ENCODE peak calls at places on chromosomes 1 and 21, in eight cellular contexts. N is CD8-positive, alpha-beta T cell; U is cardiac muscle cell; O is uterus; J is upper lobe of right lung; X is breast epithelium; T is HCT116; Y is PC-3. E is an unnamed sample.
A peak's percentile ranks its signal among the peaks of the same experiment; 100 is the strongest.

GRCh38 chr1:39970274-39970673 is 15.3 kb downstream of the MFSD2A start:
- DNase-seq in N (no peak), U (no peak), O (no peak), J (no peak), X (no peak), T (no peak), Y (no peak), E (no peak)

GRCh38 chr21:40809673-40810072 is 37.3 kb downstream of the DSCAM start:
- DNase-seq in N (no peak), U (no peak), O (no peak), J (no peak), X (no peak), T (no peak), Y (no peak), E (no peak)

GRCh38 chr1:204583909-204584632 is 67.9 kb downstream of the MDM4 start:
- DNase-seq in N (no peak), U (no peak), O (no peak), J (no peak), X (peak; percentile 69), T (no peak), Y (peak; percentile 37), E (no peak)

GRCh38 chr1:33045246-33045645 is 8.6 kb upstream of the AK2 start:
- DNase-seq in N (no peak), U (peak; percentile 34), O (no peak), J (no peak), X (no peak), T (no peak), Y (no peak), E (no peak)

GRCh38 chr1:77424236-77424635 is 142.4 kb downstream of the AK5 start:
- DNase-seq in N (no peak), U (peak; percentile 47), O (no peak), J (no peak), X (no peak), T (no peak), Y (peak; percentile 47), E (no peak)

GRCh38 chr1:151267760-151268159 is 13.2 kb downstream of the PSMD4 start:
- DNase-seq in N (no peak), U (no peak), O (no peak), J (no peak), X (no peak), T (no peak), Y (no peak), E (no peak)

GRCh38 chr1:86104606-86105532 is 51.7 kb downstream of the COL24A1 start:
- DNase-seq in N (no peak), U (no peak), O (no peak), J (no peak), X (no peak), T (no peak), Y (peak; percentile 69), E (no peak)

GRCh38 chr1:111598534-111598933 is 21.1 kb upstream of the RAP1A start:
- DNase-seq in N (no peak), U (no peak), O (no peak), J (no peak), X (no peak), T (no peak), Y (no peak), E (no peak)

GRCh38 chr1:153734380-153735089 is 6.7 kb downstream of the INTS3 start:
- DNase-seq in N (no peak), U (no peak), O (no peak), J (no peak), X (no peak), T (no peak), Y (no peak), E (no peak)

GRCh38 chr1:14598007-14598497 is 433 bp upstream of the KAZN start:
- DNase-seq in N (no peak), U (no peak), O (no peak), J (no peak), X (no peak), T (no peak), Y (no peak), E (no peak)

GRCh38 chr1:41754540-41754939 is 164.2 kb downstream of the HIVEP3 start:
- DNase-seq in N (no peak), U (no peak), O (no peak), J (no peak), X (no peak), T (no peak), Y (no peak), E (no peak)

GRCh38 chr1:217554849-217555248 is 76.0 kb downstream of the GPATCH2 start:
- DNase-seq in N (no peak), U (no peak), O (no peak), J (no peak), X (no peak), T (no peak), Y (no peak), E (no peak)

GRCh38 chr1:206593351-206593925 is 18.8 kb downstream of the EIF2D start:
- DNase-seq in N (no peak), U (no peak), O (no peak), J (no peak), X (no peak), T (no peak), Y (no peak), E (no peak)
- H3K36me3 ChIP-seq in N (peaks cover 49% of the 10 kb centered on the region), U (peaks cover 52% of the 10 kb centered on the region), O (no peaks in the 10 kb centered on the region), J (peaks cover 93% of the 10 kb centered on the region), X (no peaks in the 10 kb centered on the region), T (peaks cover 23% of the 10 kb centered on the region), Y (peaks cover 68% of the 10 kb centered on the region), E (peaks cover 62% of the 10 kb centered on the region)

GRCh38 chr1:110211503-110212164 is 1.5 kb downstream of the KCNC4 start:
- DNase-seq in N (no peak), U (no peak), O (no peak), J (no peak), X (no peak), T (no peak), Y (no peak), E (no peak)
- H3K4me3 ChIP-seq in N (peak overlapping the region; percentile 65), U (peak overlapping the region; percentile 65), O (peak overlapping the region; percentile 79), J (peak overlapping the region; percentile 75), X (peak overlapping the region; percentile 79), T (peak overlapping the region; percentile 74), Y (peak overlapping the region; percentile 83), E (peak overlapping the region; percentile 72)

DNA sequence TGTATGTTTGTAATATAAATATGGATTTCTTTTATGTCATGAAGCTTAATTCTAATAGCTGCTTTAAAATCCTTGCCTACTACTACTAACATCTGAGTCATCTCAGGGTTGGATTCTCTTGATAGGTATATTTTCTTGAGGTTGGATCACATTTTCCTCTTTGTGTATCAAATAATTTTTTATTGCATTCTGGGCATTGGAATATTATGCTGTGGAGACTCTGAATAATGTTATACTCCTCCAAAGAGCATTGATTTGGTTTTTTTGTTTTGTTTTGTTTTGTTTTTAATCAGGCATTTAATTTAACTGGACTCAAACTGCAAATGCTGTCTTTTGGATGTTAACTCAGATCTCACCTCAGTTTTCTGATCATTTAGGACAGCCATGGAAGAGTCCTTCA is 8.0 kb downstream of the DHX9 start:
- DNase-seq in N (no peak), U (no peak), O (no peak), J (no peak), X (no peak), T (no peak), Y (no peak), E (no peak)
- H3K36me3 ChIP-seq in N (peaks cover 44% of the 10 kb centered on the region), U (peaks cover 62% of the 10 kb centered on the region), O (no peaks in the 10 kb centered on the region), J (peaks cover 92% of the 10 kb centered on the region), X (no peaks in the 10 kb centered on the region), T (peaks cover 61% of the 10 kb centered on the region), Y (peaks cover 85% of the 10 kb centered on the region), E (peaks cover 75% of the 10 kb centered on the region)

DNA sequence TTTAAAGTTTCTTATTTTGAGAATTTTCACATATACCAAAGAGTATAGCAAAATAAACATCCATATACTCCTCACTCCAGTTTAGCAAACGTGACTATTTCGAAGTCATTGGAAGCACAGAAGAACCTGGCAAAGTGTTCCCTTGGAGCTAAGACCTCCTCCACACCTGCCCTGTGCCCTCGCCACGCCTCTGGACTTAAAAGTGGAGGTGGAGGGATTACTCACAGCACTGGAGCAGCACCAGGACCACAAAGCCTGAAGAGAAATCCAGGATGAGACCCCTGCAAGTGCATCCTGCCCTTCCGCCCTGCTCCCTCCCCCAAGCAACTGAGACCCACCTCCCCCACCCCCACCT is 436 bp downstream of the CHI3L1 start:
- DNase-seq in N (no peak), U (no peak), O (no peak), J (peak; percentile 57), X (no peak), T (no peak), Y (no peak), E (no peak)
- H3K4me3 ChIP-seq in N (no peak overlapping the region), U (no peak overlapping the region), O (no peak overlapping the region), J (no peak overlapping the region), X (no peak overlapping the region), T (no peak overlapping the region), Y (no peak overlapping the region), E (no peak overlapping the region)

DNA sequence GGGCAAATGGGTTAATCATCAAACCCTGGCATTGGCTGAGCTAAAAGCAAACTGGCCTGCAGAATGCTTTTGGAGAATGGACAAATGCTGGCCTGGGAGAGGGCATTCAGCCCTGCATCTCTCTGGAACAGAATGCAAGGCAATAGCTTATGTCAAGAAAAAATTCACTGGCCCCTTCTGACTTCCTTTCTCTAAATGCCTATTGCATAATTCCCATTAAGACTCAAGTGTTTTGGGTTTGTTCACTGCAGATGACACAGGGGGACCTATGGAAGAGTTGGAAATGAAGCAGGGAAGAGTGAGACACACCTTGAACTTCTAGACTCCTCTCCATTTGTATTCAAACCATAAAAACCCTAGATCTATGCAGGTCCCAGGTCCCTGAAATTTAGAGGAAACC is 15.9 kb downstream of the PEA15 start:
- DNase-seq in N (no peak), U (no peak), O (no peak), J (no peak), X (no peak), T (no peak), Y (no peak), E (no peak)
- H3K36me3 ChIP-seq in N (peaks cover 78% of the 10 kb centered on the region), U (peaks cover 65% of the 10 kb centered on the region), O (no peaks in the 10 kb centered on the region), J (peaks cover 100% of the 10 kb centered on the region), X (peaks cover 9% of the 10 kb centered on the region), T (peaks cover 56% of the 10 kb centered on the region), Y (peaks cover 66% of the 10 kb centered on the region), E (peaks cover 90% of the 10 kb centered on the region)

DNA sequence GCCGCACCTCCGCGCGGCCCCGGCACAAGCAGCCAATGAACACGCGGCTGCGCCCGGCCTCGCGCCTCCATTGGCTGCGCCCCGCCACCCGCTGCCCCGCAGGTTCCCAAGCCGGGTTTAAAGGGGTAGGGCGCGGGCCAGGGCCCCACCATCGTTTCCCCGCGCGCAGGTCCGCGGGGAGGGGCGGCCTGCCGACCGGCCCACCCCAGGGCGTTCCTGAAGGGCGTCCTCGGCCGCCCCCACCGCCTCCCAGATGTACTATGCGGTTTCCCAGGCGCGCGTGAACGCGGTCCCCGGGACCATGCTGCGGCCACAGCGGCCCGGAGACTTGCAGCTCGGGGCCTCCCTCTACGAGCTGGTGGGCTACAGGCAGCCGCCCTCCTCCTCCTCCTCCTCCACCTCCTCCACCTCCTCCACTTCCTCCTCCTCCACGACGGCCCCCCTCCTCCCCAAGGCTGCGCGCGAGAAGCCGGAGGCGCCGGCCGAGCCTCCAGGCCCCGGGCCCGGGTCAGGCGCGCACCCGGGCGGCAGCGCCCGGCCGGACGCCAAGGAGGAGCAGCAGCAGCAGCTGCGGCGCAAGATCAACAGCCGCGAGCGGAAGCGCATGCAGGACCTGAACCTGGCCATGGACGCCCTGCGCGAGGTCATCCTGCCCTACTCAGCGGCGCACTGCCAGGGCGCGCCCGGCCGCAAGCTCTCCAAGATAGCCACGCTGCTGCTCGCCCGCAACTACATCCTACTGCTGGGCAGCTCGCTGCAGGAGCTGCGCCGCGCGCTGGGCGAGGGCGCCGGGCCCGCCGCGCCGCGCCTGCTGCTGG is at the start of gene OLIG1:
- DNase-seq in N (no peak), U (peak; percentile 34), O (no peak), J (peak; percentile 81), X (no peak), T (no peak), Y (peak; percentile 56), E (no peak)
- H3K4me3 ChIP-seq in N (peak within 1 kb of the TSS; percentile 36), U (peak within 1 kb of the TSS; percentile 37), O (no peak within 1 kb of the TSS), J (peak within 1 kb of the TSS; percentile 41), X (peak within 1 kb of the TSS; percentile 36), T (no peak within 1 kb of the TSS), Y (peak within 1 kb of the TSS; percentile 68), E (peak within 1 kb of the TSS; percentile 40)

E was measured in tibial artery.